ENCODE peak calls at places on chromosomes 16 and 17, in seven cellular contexts. One of them, this sample, is unnamed.

GRCh38 chr16:926715-927114 is 44.1 kb downstream of the LMF1 start:
- DNase-seq in fibroblast of lung: no peak
- DNase-seq in psoas muscle: no peak
- DNase-seq in cardiac muscle cell: no peak
- DNase-seq in body of pancreas: no peak
- DNase-seq in prostate gland: no peak
- DNase-seq in A673: no peak
- DNase-seq in this sample: no peak

GRCh38 chr17:8726951-8727555 is 17.6 kb downstream of the CCDC42 start:
- DNase-seq in body of pancreas: no peak
- DNase-seq in fibroblast of lung: peak; percentile 28
- DNase-seq in cardiac muscle cell: no peak
- DNase-seq in A673: no peak
- DNase-seq in prostate gland: no peak
- DNase-seq in psoas muscle: no peak
- DNase-seq in this sample: no peak

GRCh38 chr16:15782573-15783365 is 74.1 kb downstream of the MYH11 start:
- DNase-seq in psoas muscle: no peak
- DNase-seq in cardiac muscle cell: peak; percentile 20
- DNase-seq in prostate gland: no peak
- DNase-seq in fibroblast of lung: no peak
- DNase-seq in body of pancreas: no peak
- DNase-seq in A673: peak; percentile 32
- DNase-seq in this sample: no peak

GRCh38 chr16:1696863-1697262 is 9.1 kb upstream of the MAPK8IP3 start:
- DNase-seq in prostate gland: no peak
- DNase-seq in body of pancreas: no peak
- DNase-seq in cardiac muscle cell: no peak
- DNase-seq in psoas muscle: no peak
- DNase-seq in fibroblast of lung: no peak
- DNase-seq in A673: no peak
- DNase-seq in this sample: no peak

GRCh38 chr17:76659928-76660614 is 16.5 kb upstream of the ST6GALNAC1 start:
- DNase-seq in fibroblast of lung: peak; percentile 16
- DNase-seq in cardiac muscle cell: no peak
- DNase-seq in A673: no peak
- DNase-seq in prostate gland: no peak
- DNase-seq in body of pancreas: peak; percentile 42
- DNase-seq in psoas muscle: no peak
- DNase-seq in this sample: no peak

GRCh38 chr16:81601008-81601428 is 156.4 kb downstream of the CMIP start:
- DNase-seq in fibroblast of lung: peak; percentile 69
- DNase-seq in prostate gland: peak; percentile 81
- DNase-seq in cardiac muscle cell: no peak
- DNase-seq in body of pancreas: no peak
- DNase-seq in A673: no peak
- DNase-seq in psoas muscle: no peak
- DNase-seq in this sample: peak; percentile 80

GRCh38 chr17:16463341-16464000 is 28.5 kb downstream of the LRRC75A start:
- DNase-seq in cardiac muscle cell: peak; percentile 42
- DNase-seq in psoas muscle: peak; percentile 47
- DNase-seq in prostate gland: no peak
- DNase-seq in fibroblast of lung: peak; percentile 59
- DNase-seq in body of pancreas: peak; percentile 85
- DNase-seq in A673: no peak
- DNase-seq in this sample: no peak

GRCh38 chr17:80253631-80254395 is 6.8 kb upstream of the RNF213 start:
- DNase-seq in A673: no peak
- DNase-seq in prostate gland: no peak
- DNase-seq in body of pancreas: no peak
- DNase-seq in psoas muscle: no peak
- DNase-seq in cardiac muscle cell: no peak
- DNase-seq in fibroblast of lung: no peak
- DNase-seq in this sample: no peak

GRCh38 chr17:29613371-29613837 is 9.3 kb downstream of the CORO6 start:
- DNase-seq in prostate gland: peak; percentile 86
- DNase-seq in cardiac muscle cell: peak; percentile 90
- DNase-seq in A673: no peak
- DNase-seq in body of pancreas: peak; percentile 90
- DNase-seq in psoas muscle: peak; percentile 96
- DNase-seq in fibroblast of lung: peak; percentile 87
- DNase-seq in this sample: no peak

GRCh38 chr17:17684901-17685774 is 3.9 kb downstream of the RAI1 start:
- DNase-seq in fibroblast of lung: peak; percentile 56
- DNase-seq in psoas muscle: no peak
- DNase-seq in cardiac muscle cell: no peak
- DNase-seq in body of pancreas: peak; percentile 58
- DNase-seq in prostate gland: peak; percentile 36
- DNase-seq in A673: no peak
- DNase-seq in this sample: no peak

GRCh38 chr17:45433136-45433535 is 466 bp upstream of the ARHGAP27 start:
- DNase-seq in psoas muscle: no peak
- DNase-seq in cardiac muscle cell: no peak
- DNase-seq in A673: no peak
- DNase-seq in body of pancreas: no peak
- DNase-seq in fibroblast of lung: no peak
- DNase-seq in prostate gland: no peak
- DNase-seq in this sample: no peak

GRCh38 chr17:80959330-80960036 is 32.2 kb upstream of the CHMP6 start:
- DNase-seq in body of pancreas: peak; percentile 33
- DNase-seq in A673: no peak
- DNase-seq in prostate gland: peak; percentile 53
- DNase-seq in cardiac muscle cell: no peak
- DNase-seq in psoas muscle: peak; percentile 85
- DNase-seq in fibroblast of lung: peak; percentile 92
- DNase-seq in this sample: no peak

GRCh38 chr16:71537643-71538042 is 11.4 kb downstream of the CHST4 start:
- DNase-seq in prostate gland: peak; percentile 29
- DNase-seq in body of pancreas: peak; percentile 68
- DNase-seq in fibroblast of lung: peak; percentile 24
- DNase-seq in cardiac muscle cell: peak; percentile 56
- DNase-seq in psoas muscle: no peak
- DNase-seq in A673: peak; percentile 43
- DNase-seq in this sample: peak; percentile 18

GRCh38 chr17:80967404-80967872 is 24.2 kb upstream of the CHMP6 start:
- DNase-seq in cardiac muscle cell: no peak
- DNase-seq in body of pancreas: no peak
- DNase-seq in fibroblast of lung: no peak
- DNase-seq in A673: no peak
- DNase-seq in psoas muscle: no peak
- DNase-seq in prostate gland: no peak
- DNase-seq in this sample: no peak

GRCh38 chr17:78159575-78160158 is 8.7 kb upstream of the SYNGR2 start:
- DNase-seq in body of pancreas: no peak
- DNase-seq in cardiac muscle cell: no peak
- DNase-seq in prostate gland: peak; percentile 68
- DNase-seq in fibroblast of lung: peak; percentile 64
- DNase-seq in psoas muscle: no peak
- DNase-seq in A673: no peak
- DNase-seq in this sample: peak; percentile 98

GRCh38 chr16:30974348-30974747 is 10.7 kb upstream of the HSD3B7 start:
- DNase-seq in fibroblast of lung: no peak
- DNase-seq in prostate gland: no peak
- DNase-seq in cardiac muscle cell: no peak
- DNase-seq in body of pancreas: no peak
- DNase-seq in psoas muscle: no peak
- DNase-seq in A673: no peak
- DNase-seq in this sample: no peak

GRCh38 chr16:85898521-85899442 is at the start of gene IRF8:
- DNase-seq in psoas muscle: peak; percentile 62
- DNase-seq in body of pancreas: peak; percentile 74
- DNase-seq in prostate gland: peak; percentile 17
- DNase-seq in cardiac muscle cell: peak; percentile 85
- DNase-seq in fibroblast of lung: peak; percentile 19
- DNase-seq in A673: peak; percentile 27
- DNase-seq in this sample: no peak

GRCh38 chr16:14629612-14629918 is 495 bp downstream of the PARN start:
- DNase-seq in psoas muscle: no peak
- DNase-seq in cardiac muscle cell: no peak
- DNase-seq in prostate gland: no peak
- DNase-seq in body of pancreas: no peak
- DNase-seq in A673: no peak
- DNase-seq in fibroblast of lung: peak; percentile 5
- DNase-seq in this sample: no peak

GRCh38 chr16:79563919-79564318 is 36.6 kb downstream of the MAF start:
- DNase-seq in cardiac muscle cell: peak; percentile 21
- DNase-seq in psoas muscle: no peak
- DNase-seq in prostate gland: no peak
- DNase-seq in A673: no peak
- DNase-seq in fibroblast of lung: no peak
- DNase-seq in body of pancreas: no peak
- DNase-seq in this sample: no peak

GRCh38 chr17:66441012-66441703 is 138.7 kb downstream of the PRKCA start:
- DNase-seq in prostate gland: no peak
- DNase-seq in fibroblast of lung: no peak
- DNase-seq in psoas muscle: no peak
- DNase-seq in cardiac muscle cell: no peak
- DNase-seq in body of pancreas: no peak
- DNase-seq in A673: no peak
- DNase-seq in this sample: no peak

GRCh38 chr16:11253009-11253994 is 2.7 kb downstream of the SOCS1 start:
- DNase-seq in cardiac muscle cell: no peak
- DNase-seq in prostate gland: no peak
- DNase-seq in fibroblast of lung: peak; percentile 73
- DNase-seq in body of pancreas: no peak
- DNase-seq in psoas muscle: no peak
- DNase-seq in A673: no peak
- DNase-seq in this sample: no peak

GRCh38 chr17:76147211-76148014 is 6.4 kb upstream of the FOXJ1 start:
- DNase-seq in fibroblast of lung: peak; percentile 48
- DNase-seq in cardiac muscle cell: no peak
- DNase-seq in prostate gland: no peak
- DNase-seq in body of pancreas: no peak
- DNase-seq in psoas muscle: no peak
- DNase-seq in A673: peak; percentile 69
- DNase-seq in this sample: no peak

GRCh38 chr16:56885446-56886162 is 20.6 kb downstream of the SLC12A3 start:
- DNase-seq in cardiac muscle cell: no peak
- DNase-seq in A673: no peak
- DNase-seq in fibroblast of lung: no peak
- DNase-seq in psoas muscle: no peak
- DNase-seq in body of pancreas: no peak
- DNase-seq in prostate gland: no peak
- DNase-seq in this sample: no peak

DNA sequence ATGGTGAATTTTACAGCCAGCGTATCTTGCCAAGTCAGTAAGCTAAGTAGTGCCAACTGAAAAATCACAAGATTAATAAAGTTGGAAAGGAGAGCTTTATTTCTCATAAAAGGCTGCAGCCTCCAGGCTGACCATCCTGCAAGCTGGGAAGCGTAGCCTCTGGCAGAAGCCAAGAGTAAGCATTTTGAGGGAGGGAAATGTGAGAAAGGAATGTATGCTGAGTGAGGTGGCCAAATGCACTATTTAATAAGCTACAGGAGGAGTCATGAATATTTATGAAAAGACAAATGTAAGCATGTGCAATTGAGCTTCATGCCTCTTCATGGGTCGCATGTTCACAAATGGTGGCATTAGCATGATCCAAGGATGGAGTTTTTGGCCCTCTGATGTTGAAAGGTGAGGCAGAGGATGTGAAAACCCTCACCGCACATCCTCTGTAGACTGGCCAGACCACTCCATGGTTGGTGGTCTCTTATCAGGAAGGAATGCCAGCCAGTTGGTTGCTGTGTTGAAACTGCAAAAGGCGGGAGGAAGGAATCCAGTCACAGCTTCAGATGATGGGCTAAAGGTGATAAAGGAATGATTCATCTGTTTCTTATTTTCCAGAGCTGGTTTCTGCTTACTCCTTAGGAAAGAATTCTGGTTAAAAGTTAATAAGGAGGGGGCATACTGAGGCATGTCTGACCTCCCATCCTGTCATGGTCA is 9.2 kb downstream of the KRT33B start:
- DNase-seq in cardiac muscle cell: no peak
- DNase-seq in psoas muscle: no peak
- DNase-seq in fibroblast of lung: no peak
- DNase-seq in body of pancreas: no peak
- DNase-seq in A673: no peak
- DNase-seq in prostate gland: no peak
- DNase-seq in this sample: no peak
- H3K27ac ChIP-seq in cardiac muscle cell: no peak overlapping the region
- H3K27ac ChIP-seq in psoas muscle: no peak overlapping the region
- H3K27ac ChIP-seq in fibroblast of lung: no peak overlapping the region
- H3K27ac ChIP-seq in body of pancreas: no peak overlapping the region
- H3K27ac ChIP-seq in A673: no peak overlapping the region
- H3K27ac ChIP-seq in prostate gland: no peak overlapping the region
- H3K27ac ChIP-seq in this sample: peak overlapping the region; percentile 37

GRCh38 chr17:72534776-72535175 is 414.0 kb downstream of the SOX9 start:
- DNase-seq in prostate gland: no peak
- DNase-seq in cardiac muscle cell: no peak
- DNase-seq in psoas muscle: no peak
- DNase-seq in fibroblast of lung: no peak
- DNase-seq in A673: no peak
- DNase-seq in body of pancreas: no peak
- DNase-seq in this sample: no peak
- H3K27ac ChIP-seq in prostate gland: no peak overlapping the region
- H3K27ac ChIP-seq in cardiac muscle cell: no peak overlapping the region
- H3K27ac ChIP-seq in psoas muscle: no peak overlapping the region
- H3K27ac ChIP-seq in fibroblast of lung: no peak overlapping the region
- H3K27ac ChIP-seq in A673: no peak overlapping the region
- H3K27ac ChIP-seq in body of pancreas: no peak overlapping the region
- H3K27ac ChIP-seq in this sample: no peak overlapping the region

DNA sequence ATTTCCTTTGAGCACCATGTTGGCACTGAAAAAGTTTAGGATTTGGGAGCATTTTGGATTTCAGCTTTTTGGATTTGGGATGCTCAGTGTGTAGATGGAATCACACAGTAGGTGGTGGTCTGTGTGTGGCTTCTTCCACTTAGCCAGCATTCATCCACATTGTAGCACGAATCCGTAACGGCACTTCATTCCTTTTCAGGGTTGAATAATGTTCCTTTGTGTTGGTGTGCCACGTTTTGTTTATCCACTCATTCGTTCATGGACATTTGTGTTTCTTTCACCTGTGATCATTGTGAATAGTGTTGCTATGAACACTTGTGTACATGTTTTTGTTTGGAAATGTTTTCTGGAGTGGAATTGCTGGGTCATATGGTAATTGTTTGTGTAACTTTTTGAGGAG is 85.1 kb downstream of the RAP1GAP2 start:
- DNase-seq in fibroblast of lung: no peak
- DNase-seq in A673: no peak
- DNase-seq in cardiac muscle cell: no peak
- DNase-seq in psoas muscle: no peak
- DNase-seq in body of pancreas: no peak
- DNase-seq in prostate gland: no peak
- DNase-seq in this sample: no peak
- H3K27ac ChIP-seq in fibroblast of lung: no peak overlapping the region
- H3K27ac ChIP-seq in A673: no peak overlapping the region
- H3K27ac ChIP-seq in cardiac muscle cell: no peak overlapping the region
- H3K27ac ChIP-seq in psoas muscle: no peak overlapping the region
- H3K27ac ChIP-seq in body of pancreas: no peak overlapping the region
- H3K27ac ChIP-seq in prostate gland: no peak overlapping the region
- H3K27ac ChIP-seq in this sample: no peak overlapping the region

DNA sequence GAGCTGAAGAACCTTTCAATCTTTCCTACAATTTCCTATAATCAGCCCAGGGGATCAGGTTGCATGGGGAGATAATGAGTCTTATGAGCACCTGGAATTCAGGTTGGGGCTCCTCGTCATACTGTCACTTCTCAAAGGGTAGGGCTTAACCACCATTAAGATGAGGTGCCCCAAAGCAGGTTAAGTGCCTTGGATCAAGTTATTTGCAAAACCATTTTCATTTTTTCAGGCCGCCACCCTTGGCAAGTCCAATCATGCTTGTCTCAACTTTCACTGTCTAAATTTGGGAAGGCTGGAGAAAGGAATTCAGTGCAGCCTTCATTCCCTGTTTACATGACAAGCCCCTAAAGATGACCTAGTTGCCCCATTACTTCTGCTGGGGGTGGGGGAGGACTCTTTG is 44.9 kb upstream of the TANGO6 start:
- DNase-seq in body of pancreas: no peak
- DNase-seq in prostate gland: peak; percentile 44
- DNase-seq in fibroblast of lung: no peak
- DNase-seq in cardiac muscle cell: no peak
- DNase-seq in psoas muscle: no peak
- DNase-seq in A673: no peak
- DNase-seq in this sample: peak; percentile 24
- H3K27ac ChIP-seq in body of pancreas: no peak overlapping the region
- H3K27ac ChIP-seq in prostate gland: peak overlapping the region; percentile 21
- H3K27ac ChIP-seq in fibroblast of lung: no peak overlapping the region
- H3K27ac ChIP-seq in cardiac muscle cell: no peak overlapping the region
- H3K27ac ChIP-seq in psoas muscle: no peak overlapping the region
- H3K27ac ChIP-seq in A673: no peak overlapping the region
- H3K27ac ChIP-seq in this sample: peak overlapping the region; percentile 71

This sample was measured in epithelial cell of prostate.